ENCODE peak calls at places on chromosome 7, in nine cellular contexts. One of them, this sample, is unnamed.
A peak's percentile ranks its signal among the peaks of the same experiment; 100 is the strongest.

GRCh38 chr7:64878684-64879083 is 24.4 kb upstream of the ZNF273 start:
- DNase-seq in IMR-90: no peak
- DNase-seq in thoracic aorta: no peak
- DNase-seq in astrocyte of the spinal cord: no peak
- DNase-seq in WERI-Rb-1: no peak
- DNase-seq in breast epithelium: no peak
- DNase-seq in fibroblast of pulmonary artery: no peak
- DNase-seq in AG04449: no peak
- DNase-seq in GM23338: no peak
- DNase-seq in this sample: no peak

GRCh38 chr7:14376711-14377110 is 387.2 kb upstream of the ETV1 start:
- DNase-seq in fibroblast of pulmonary artery: no peak
- DNase-seq in WERI-Rb-1: no peak
- DNase-seq in GM23338: no peak
- DNase-seq in IMR-90: no peak
- DNase-seq in thoracic aorta: no peak
- DNase-seq in AG04449: no peak
- DNase-seq in breast epithelium: no peak
- DNase-seq in astrocyte of the spinal cord: no peak
- DNase-seq in this sample: no peak

GRCh38 chr7:30612658-30613265 is 18.1 kb downstream of the GARS1 start:
- DNase-seq in AG04449: peak; percentile 19
- DNase-seq in fibroblast of pulmonary artery: peak; percentile 13
- DNase-seq in GM23338: no peak
- DNase-seq in WERI-Rb-1: no peak
- DNase-seq in IMR-90: peak; percentile 81
- DNase-seq in breast epithelium: no peak
- DNase-seq in astrocyte of the spinal cord: peak; percentile 25
- DNase-seq in thoracic aorta: no peak
- DNase-seq in this sample: no peak

GRCh38 chr7:128154519-128154918 is 86.6 kb upstream of the LEP start:
- DNase-seq in astrocyte of the spinal cord: no peak
- DNase-seq in IMR-90: no peak
- DNase-seq in breast epithelium: no peak
- DNase-seq in WERI-Rb-1: no peak
- DNase-seq in AG04449: no peak
- DNase-seq in GM23338: peak; percentile 36
- DNase-seq in fibroblast of pulmonary artery: no peak
- DNase-seq in thoracic aorta: no peak
- DNase-seq in this sample: no peak

GRCh38 chr7:105187302-105188169 is 173.5 kb downstream of the KMT2E start:
- DNase-seq in breast epithelium: no peak
- DNase-seq in AG04449: no peak
- DNase-seq in astrocyte of the spinal cord: no peak
- DNase-seq in fibroblast of pulmonary artery: no peak
- DNase-seq in WERI-Rb-1: no peak
- DNase-seq in thoracic aorta: no peak
- DNase-seq in GM23338: no peak
- DNase-seq in IMR-90: peak; percentile 16
- DNase-seq in this sample: no peak

GRCh38 chr7:1123721-1124120 is 35.8 kb downstream of the GPER1 start:
- DNase-seq in thoracic aorta: peak; percentile 56
- DNase-seq in fibroblast of pulmonary artery: peak; percentile 90
- DNase-seq in astrocyte of the spinal cord: peak; percentile 82
- DNase-seq in breast epithelium: no peak
- DNase-seq in WERI-Rb-1: peak; percentile 45
- DNase-seq in GM23338: peak; percentile 87
- DNase-seq in IMR-90: peak; percentile 79
- DNase-seq in AG04449: no peak
- DNase-seq in this sample: peak; percentile 95

GRCh38 chr7:6647080-6647479 is 10.0 kb downstream of the ZNF316 start:
- DNase-seq in breast epithelium: no peak
- DNase-seq in fibroblast of pulmonary artery: no peak
- DNase-seq in thoracic aorta: no peak
- DNase-seq in IMR-90: no peak
- DNase-seq in AG04449: no peak
- DNase-seq in astrocyte of the spinal cord: no peak
- DNase-seq in GM23338: no peak
- DNase-seq in WERI-Rb-1: no peak
- DNase-seq in this sample: no peak

GRCh38 chr7:30474893-30475292 is 3.7 kb downstream of the NOD1 start:
- DNase-seq in breast epithelium: no peak
- DNase-seq in WERI-Rb-1: no peak
- DNase-seq in IMR-90: peak; percentile 84
- DNase-seq in thoracic aorta: no peak
- DNase-seq in AG04449: peak; percentile 86
- DNase-seq in astrocyte of the spinal cord: peak; percentile 43
- DNase-seq in GM23338: no peak
- DNase-seq in fibroblast of pulmonary artery: peak; percentile 95
- DNase-seq in this sample: peak; percentile 98

GRCh38 chr7:135391514-135391913 is 118.4 kb downstream of the CNOT4 start:
- DNase-seq in AG04449: no peak
- DNase-seq in breast epithelium: no peak
- DNase-seq in thoracic aorta: no peak
- DNase-seq in IMR-90: no peak
- DNase-seq in fibroblast of pulmonary artery: no peak
- DNase-seq in WERI-Rb-1: no peak
- DNase-seq in astrocyte of the spinal cord: no peak
- DNase-seq in GM23338: no peak
- DNase-seq in this sample: no peak

GRCh38 chr7:137934176-137934826 is 67.6 kb downstream of the CREB3L2 start:
- DNase-seq in IMR-90: no peak
- DNase-seq in GM23338: no peak
- DNase-seq in breast epithelium: no peak
- DNase-seq in astrocyte of the spinal cord: no peak
- DNase-seq in thoracic aorta: no peak
- DNase-seq in AG04449: no peak
- DNase-seq in fibroblast of pulmonary artery: no peak
- DNase-seq in WERI-Rb-1: no peak
- DNase-seq in this sample: no peak

GRCh38 chr7:2086229-2086628 is 146.5 kb downstream of the MAD1L1 start:
- DNase-seq in WERI-Rb-1: no peak
- DNase-seq in fibroblast of pulmonary artery: no peak
- DNase-seq in AG04449: no peak
- DNase-seq in breast epithelium: no peak
- DNase-seq in IMR-90: no peak
- DNase-seq in thoracic aorta: no peak
- DNase-seq in astrocyte of the spinal cord: no peak
- DNase-seq in GM23338: no peak
- DNase-seq in this sample: no peak

GRCh38 chr7:88279323-88279722 is 27.4 kb downstream of the STEAP4 start:
- DNase-seq in breast epithelium: no peak
- DNase-seq in WERI-Rb-1: no peak
- DNase-seq in fibroblast of pulmonary artery: no peak
- DNase-seq in GM23338: no peak
- DNase-seq in IMR-90: no peak
- DNase-seq in AG04449: no peak
- DNase-seq in astrocyte of the spinal cord: no peak
- DNase-seq in thoracic aorta: no peak
- DNase-seq in this sample: no peak
- H3K4me3 ChIP-seq in breast epithelium: no peak overlapping the region
- H3K4me3 ChIP-seq in WERI-Rb-1: no peak overlapping the region
- H3K4me3 ChIP-seq in fibroblast of pulmonary artery: no peak overlapping the region
- H3K4me3 ChIP-seq in GM23338: no peak overlapping the region
- H3K4me3 ChIP-seq in IMR-90: no peak overlapping the region
- H3K4me3 ChIP-seq in AG04449: no peak overlapping the region
- H3K4me3 ChIP-seq in astrocyte of the spinal cord: no peak overlapping the region
- H3K4me3 ChIP-seq in thoracic aorta: no peak overlapping the region
- H3K4me3 ChIP-seq in this sample: no peak overlapping the region

DNA sequence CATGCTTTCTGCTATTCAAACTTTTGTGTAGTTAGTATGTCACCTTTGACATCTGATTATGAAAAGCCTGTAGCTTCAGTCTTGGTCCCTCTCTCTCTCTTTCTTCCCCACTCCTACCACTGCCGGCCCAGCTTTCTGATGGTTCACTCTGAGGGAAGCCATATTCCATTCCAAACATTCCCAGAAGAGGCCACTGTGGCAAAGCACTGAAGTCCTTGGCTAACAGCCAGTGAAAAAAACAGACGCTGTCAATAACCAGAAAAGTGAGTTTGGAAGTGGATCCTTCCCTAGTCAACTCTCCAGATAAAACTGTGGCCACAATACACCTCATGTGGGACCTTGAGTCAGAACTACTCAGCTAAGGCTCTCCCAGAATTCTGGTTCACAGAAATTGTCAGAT is 950.7 kb upstream of the PHF14 start:
- DNase-seq in AG04449: no peak
- DNase-seq in IMR-90: no peak
- DNase-seq in GM23338: peak; percentile 72
- DNase-seq in breast epithelium: no peak
- DNase-seq in WERI-Rb-1: peak; percentile 29
- DNase-seq in thoracic aorta: no peak
- DNase-seq in astrocyte of the spinal cord: peak; percentile 1
- DNase-seq in fibroblast of pulmonary artery: peak; percentile 1
- DNase-seq in this sample: no peak
- TF ChIP-seq CTCF in AG04449: no peak
- TF ChIP-seq CTCF in IMR-90: no peak
- TF ChIP-seq CTCF in GM23338: peak; percentile 51
- TF ChIP-seq CTCF in breast epithelium: no peak
- TF ChIP-seq CTCF in WERI-Rb-1: peak; percentile 30
- TF ChIP-seq CTCF in thoracic aorta: no peak
- TF ChIP-seq CTCF in astrocyte of the spinal cord: no peak
- TF ChIP-seq CTCF in fibroblast of pulmonary artery: no peak
- TF ChIP-seq CTCF in this sample: no peak

GRCh38 chr7:73829921-73830617 is 727 bp upstream of the CLDN4 start:
- DNase-seq in fibroblast of pulmonary artery: no peak
- DNase-seq in astrocyte of the spinal cord: no peak
- DNase-seq in AG04449: no peak
- DNase-seq in breast epithelium: no peak
- DNase-seq in IMR-90: no peak
- DNase-seq in thoracic aorta: no peak
- DNase-seq in GM23338: no peak
- DNase-seq in WERI-Rb-1: no peak
- DNase-seq in this sample: no peak

GRCh38 chr7:73829505-73829904 is 1.3 kb upstream of the CLDN4 start:
- DNase-seq in breast epithelium: no peak
- DNase-seq in AG04449: no peak
- DNase-seq in thoracic aorta: no peak
- DNase-seq in astrocyte of the spinal cord: no peak
- DNase-seq in fibroblast of pulmonary artery: no peak
- DNase-seq in IMR-90: no peak
- DNase-seq in WERI-Rb-1: no peak
- DNase-seq in GM23338: peak; percentile 56
- DNase-seq in this sample: no peak

GRCh38 chr7:73831656-73832579 is 1.1 kb downstream of the CLDN4 start:
- DNase-seq in fibroblast of pulmonary artery: no peak
- DNase-seq in thoracic aorta: no peak
- DNase-seq in IMR-90: no peak
- DNase-seq in WERI-Rb-1: no peak
- DNase-seq in AG04449: no peak
- DNase-seq in GM23338: peak; percentile 96
- DNase-seq in astrocyte of the spinal cord: no peak
- DNase-seq in breast epithelium: peak; percentile 91
- DNase-seq in this sample: no peak

GRCh38 chr7:73830618-73830871 is 251 bp upstream of the CLDN4 start:
- DNase-seq in GM23338: no peak
- DNase-seq in IMR-90: peak; percentile 28
- DNase-seq in AG04449: no peak
- DNase-seq in thoracic aorta: no peak
- DNase-seq in breast epithelium: no peak
- DNase-seq in fibroblast of pulmonary artery: no peak
- DNase-seq in astrocyte of the spinal cord: no peak
- DNase-seq in WERI-Rb-1: no peak
- DNase-seq in this sample: no peak

DNA sequence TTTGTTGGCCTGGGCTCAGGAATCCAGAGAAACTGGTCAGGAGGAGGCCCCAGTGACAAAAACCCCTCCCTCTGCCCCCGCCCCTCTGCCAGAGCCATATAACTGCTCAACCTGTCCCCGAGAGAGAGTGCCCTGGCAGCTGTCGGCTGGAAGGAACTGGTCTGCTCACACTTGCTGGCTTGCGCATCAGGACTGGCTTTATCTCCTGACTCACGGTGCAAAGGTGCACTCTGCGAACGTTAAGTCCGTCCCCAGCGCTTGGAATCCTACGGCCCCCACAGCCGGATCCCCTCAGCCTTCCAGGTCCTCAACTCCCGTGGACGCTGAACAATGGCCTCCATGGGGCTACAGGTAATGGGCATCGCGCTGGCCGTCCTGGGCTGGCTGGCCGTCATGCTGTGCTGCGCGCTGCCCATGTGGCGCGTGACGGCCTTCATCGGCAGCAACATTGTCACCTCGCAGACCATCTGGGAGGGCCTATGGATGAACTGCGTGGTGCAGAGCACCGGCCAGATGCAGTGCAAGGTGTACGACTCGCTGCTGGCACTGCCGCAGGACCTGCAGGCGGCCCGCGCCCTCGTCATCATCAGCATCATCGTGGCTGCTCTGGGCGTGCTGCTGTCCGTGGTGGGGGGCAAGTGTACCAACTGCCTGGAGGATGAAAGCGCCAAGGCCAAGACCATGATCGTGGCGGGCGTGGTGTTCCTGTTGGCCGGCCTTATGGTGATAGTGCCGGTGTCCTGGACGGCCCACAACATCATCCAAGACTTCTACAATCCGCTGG is at the start of gene CLDN4:
- DNase-seq in breast epithelium: peak; percentile 96
- DNase-seq in GM23338: peak; percentile 84
- DNase-seq in fibroblast of pulmonary artery: no peak
- DNase-seq in WERI-Rb-1: peak; percentile 50
- DNase-seq in IMR-90: no peak
- DNase-seq in astrocyte of the spinal cord: no peak
- DNase-seq in thoracic aorta: no peak
- DNase-seq in AG04449: no peak
- DNase-seq in this sample: no peak
- H3K4me3 ChIP-seq in breast epithelium: peak within 1 kb of the TSS; percentile 65
- H3K4me3 ChIP-seq in GM23338: peak within 1 kb of the TSS; percentile 47
- H3K4me3 ChIP-seq in fibroblast of pulmonary artery: no peak within 1 kb of the TSS
- H3K4me3 ChIP-seq in WERI-Rb-1: no peak within 1 kb of the TSS
- H3K4me3 ChIP-seq in IMR-90: no peak within 1 kb of the TSS
- H3K4me3 ChIP-seq in astrocyte of the spinal cord: no peak within 1 kb of the TSS
- H3K4me3 ChIP-seq in thoracic aorta: no peak within 1 kb of the TSS
- H3K4me3 ChIP-seq in AG04449: no peak within 1 kb of the TSS
- H3K4me3 ChIP-seq in this sample: no peak within 1 kb of the TSS

DNA sequence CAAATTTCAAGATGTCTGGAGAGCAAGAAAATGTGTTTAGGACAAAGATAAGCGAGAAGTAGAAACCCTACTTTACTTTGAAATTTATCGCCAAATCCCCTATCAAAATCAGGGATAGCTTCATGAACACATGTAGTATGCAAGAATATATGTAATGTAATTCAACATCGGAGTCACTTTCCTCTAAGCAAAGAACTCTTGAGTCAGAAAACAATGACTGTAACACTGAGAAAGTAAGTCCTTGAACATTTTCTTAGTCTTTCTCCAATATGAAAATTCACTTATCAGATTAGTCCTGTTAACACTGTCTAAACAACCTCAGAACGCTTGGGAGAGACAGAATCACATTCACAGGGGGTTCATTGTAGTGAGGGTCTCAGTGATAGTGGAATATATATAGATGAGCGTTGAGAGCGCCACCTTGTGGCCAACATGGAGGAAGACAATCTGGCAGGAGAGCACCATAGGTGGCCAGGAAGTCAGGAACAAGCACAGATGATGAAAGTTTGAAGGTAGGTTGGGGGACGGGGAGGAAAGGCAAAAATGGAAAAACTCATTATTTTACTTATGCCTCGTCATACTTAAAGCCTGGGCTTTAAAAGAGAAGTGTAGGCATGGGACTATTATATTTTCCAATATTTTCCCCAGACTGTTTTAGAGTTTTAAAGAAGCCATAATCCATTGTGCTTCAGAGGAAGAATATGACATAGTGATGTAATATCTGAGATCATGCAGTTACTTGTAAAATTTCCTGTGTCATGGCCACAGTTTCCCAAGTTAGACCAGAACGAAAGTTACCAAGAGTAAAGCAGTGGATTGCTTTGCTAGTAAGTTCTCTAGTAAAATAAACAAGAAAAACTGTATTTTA is 115.5 kb upstream of the GNAI1 start:
- DNase-seq in GM23338: peak; percentile 81
- DNase-seq in fibroblast of pulmonary artery: peak; percentile 70
- DNase-seq in WERI-Rb-1: peak; percentile 43
- DNase-seq in AG04449: no peak
- DNase-seq in breast epithelium: no peak
- DNase-seq in IMR-90: peak; percentile 64
- DNase-seq in astrocyte of the spinal cord: peak; percentile 72
- DNase-seq in thoracic aorta: no peak
- DNase-seq in this sample: peak; percentile 62
- TF ChIP-seq CTCF in GM23338: peak; percentile 96
- TF ChIP-seq CTCF in fibroblast of pulmonary artery: peak; percentile 88
- TF ChIP-seq CTCF in WERI-Rb-1: peak; percentile 69
- TF ChIP-seq CTCF in AG04449: peak; percentile 77
- TF ChIP-seq CTCF in breast epithelium: peak; percentile 60
- TF ChIP-seq CTCF in IMR-90: peak; percentile 79
- TF ChIP-seq CTCF in astrocyte of the spinal cord: peak; percentile 79
- TF ChIP-seq CTCF in thoracic aorta: peak; percentile 45
- TF ChIP-seq CTCF in this sample: peak; percentile 88